ENCODE peak calls at places on chromosomes 11 and 22, in ten cellular contexts. Y, J, B, G, F, O, N, M, U and Z are unnamed samples.

GRCh38 chr11:59705281-59705680 is 8.4 kb downstream of the OR10V1 start:
- DNase-seq in Y (no peak), J (no peak), B (no peak), G (no peak), F (no peak), O (no peak), N (no peak), M (no peak), U (no peak), Z (no peak)

GRCh38 chr11:40328890-40329617 is 1130.4 kb downstream of the LRRC4C start:
- DNase-seq in Y (no peak), J (no peak), B (no peak), G (peak; percentile 35), F (peak; percentile 91), O (no peak), N (peak; percentile 63), M (no peak), U (peak; percentile 69), Z (peak; percentile 23)

GRCh38 chr22:48072777-48073176 is 1310.3 kb downstream of the TBC1D22A start:
- DNase-seq in Y (no peak), J (no peak), B (no peak), G (no peak), F (no peak), O (peak; percentile 89), N (no peak), M (no peak), U (no peak), Z (no peak)

GRCh38 chr11:5655474-5655873 is 29.4 kb downstream of the TRIM5 start:
- DNase-seq in Y (no peak), J (no peak), B (no peak), G (no peak), F (no peak), O (no peak), N (no peak), M (no peak), U (no peak), Z (no peak)

GRCh38 chr11:130122141-130122575 is 37.4 kb upstream of the ST14 start:
- DNase-seq in Y (no peak), J (no peak), B (no peak), G (no peak), F (peak; percentile 21), O (no peak), N (no peak), M (no peak), U (no peak), Z (no peak)

GRCh38 chr11:57379732-57380131 is 1.2 kb downstream of the PRG3 start:
- DNase-seq in Y (no peak), J (no peak), B (no peak), G (no peak), F (peak; percentile 65), O (peak; percentile 80), N (peak; percentile 47), M (no peak), U (no peak), Z (peak; percentile 70)

GRCh38 chr11:75346912-75347647 is 4.4 kb downstream of the ARRB1 start:
- DNase-seq in Y (peak; percentile 62), J (peak; percentile 75), B (no peak), G (no peak), F (no peak), O (peak; percentile 28), N (no peak), M (no peak), U (peak; percentile 55), Z (no peak)

GRCh38 chr11:109644158-109644557 is 222.2 kb downstream of the C11orf87 start:
- DNase-seq in Y (no peak), J (no peak), B (no peak), G (peak; percentile 57), F (peak; percentile 12), O (no peak), N (no peak), M (no peak), U (no peak), Z (no peak)

GRCh38 chr11:102341844-102342318 is 5.1 kb upstream of the BIRC2 start:
- DNase-seq in Y (peak; percentile 69), J (no peak), B (no peak), G (peak; percentile 75), F (peak; percentile 93), O (peak; percentile 82), N (peak; percentile 68), M (no peak), U (peak; percentile 77), Z (peak; percentile 86)

GRCh38 chr11:67384851-67385366 is 6.9 kb upstream of the RAD9A start:
- DNase-seq in Y (no peak), J (no peak), B (no peak), G (no peak), F (peak; percentile 70), O (no peak), N (peak; percentile 73), M (no peak), U (no peak), Z (no peak)

GRCh38 chr11:72930011-72930410 is 115.8 kb downstream of the ATG16L2 start:
- DNase-seq in Y (no peak), J (no peak), B (no peak), G (no peak), F (peak; percentile 37), O (no peak), N (no peak), M (no peak), U (no peak), Z (no peak)

GRCh38 chr22:26273011-26273675 is 103.9 kb downstream of the SEZ6L start:
- DNase-seq in Y (no peak), J (no peak), B (peak; percentile 63), G (no peak), F (no peak), O (no peak), N (no peak), M (no peak), U (no peak), Z (no peak)

GRCh38 chr22:42270512-42271190 is at the start of gene TCF20:
- DNase-seq in Y (peak; percentile 86), J (peak; percentile 89), B (peak; percentile 96), G (peak; percentile 85), F (peak; percentile 64), O (no peak), N (peak; percentile 51), M (no peak), U (peak; percentile 82), Z (peak; percentile 84)

GRCh38 chr11:57638005-57638760 is 11.5 kb downstream of the YPEL4 start:
- DNase-seq in Y (peak; percentile 83), J (peak; percentile 80), B (peak; percentile 85), G (peak; percentile 80), F (peak; percentile 77), O (peak; percentile 95), N (no peak), M (no peak), U (peak; percentile 36), Z (no peak)

GRCh38 chr22:28810839-28811491 is 10.6 kb upstream of the XBP1 start:
- DNase-seq in Y (no peak), J (no peak), B (no peak), G (no peak), F (no peak), O (no peak), N (no peak), M (no peak), U (no peak), Z (peak; percentile 30)

GRCh38 chr11:111879637-111879960 is 258 bp downstream of the CFAP68 start:
- DNase-seq in Y (no peak), J (no peak), B (no peak), G (no peak), F (no peak), O (no peak), N (no peak), M (no peak), U (no peak), Z (no peak)

GRCh38 chr11:130042093-130042591 is 27.6 kb upstream of the APLP2 start:
- DNase-seq in Y (no peak), J (no peak), B (no peak), G (no peak), F (peak; percentile 97), O (no peak), N (peak; percentile 70), M (no peak), U (no peak), Z (no peak)

GRCh38 chr11:25838918-25839611 is 492.9 kb upstream of the ANO3 start:
- DNase-seq in Y (no peak), J (no peak), B (no peak), G (no peak), F (peak; percentile 31), O (no peak), N (no peak), M (no peak), U (no peak), Z (no peak)
- TF ChIP-seq CTCF in Y (no peak), J (no peak), B (no peak), G (no peak), F (peak; percentile 29), O (peak; percentile 52), N (no peak), M (no peak), U (no peak), Z (no peak)

GRCh38 chr22:40180403-40180802 is 2.7 kb downstream of the TNRC6B start:
- DNase-seq in Y (no peak), J (no peak), B (no peak), G (no peak), F (no peak), O (no peak), N (no peak), M (no peak), U (no peak), Z (no peak)
- H3K4me1 ChIP-seq in Y (peaks cover 13% of the 10 kb centered on the region), J (peaks cover 64% of the 10 kb centered on the region), B (peaks cover 52% of the 10 kb centered on the region), G (peaks cover 38% of the 10 kb centered on the region), F (peaks cover 43% of the 10 kb centered on the region), O (peaks cover 13% of the 10 kb centered on the region), N (peaks cover 38% of the 10 kb centered on the region), M (peaks cover 53% of the 10 kb centered on the region), U (peaks cover 72% of the 10 kb centered on the region), Z (peaks cover 44% of the 10 kb centered on the region)

DNA sequence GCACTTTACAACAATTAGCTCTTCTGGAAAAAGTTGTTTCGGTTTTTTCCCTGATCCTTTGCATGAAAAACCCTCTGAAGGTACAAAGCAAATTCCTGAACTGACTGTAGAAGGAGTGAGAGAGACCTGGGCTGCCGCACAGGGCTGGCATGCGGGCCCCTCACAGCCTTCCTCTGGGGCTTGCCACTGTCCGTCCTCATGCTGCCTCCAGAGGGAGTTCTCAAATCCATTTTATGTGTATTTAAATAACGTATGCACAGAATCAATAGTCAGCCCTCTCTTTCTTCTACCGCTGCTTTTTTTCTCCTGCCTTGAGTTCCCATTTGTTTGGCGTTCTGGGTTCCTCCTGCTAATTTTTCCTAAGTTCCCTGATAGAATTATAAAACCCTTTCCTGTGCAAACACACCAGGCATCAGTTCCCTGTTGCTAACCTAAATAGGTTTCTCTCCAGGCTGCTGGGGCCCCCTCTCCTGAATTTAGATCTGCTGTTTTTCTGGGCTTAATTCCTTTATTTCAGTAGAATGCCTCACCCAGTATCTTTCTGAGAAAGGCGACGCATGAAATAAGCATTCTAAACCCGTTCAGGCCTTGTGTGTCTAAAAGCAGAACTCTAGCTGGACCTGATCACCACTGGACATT is 52.4 kb downstream of the PHF21B start:
- DNase-seq in Y (no peak), J (no peak), B (no peak), G (no peak), F (peak; percentile 5), O (peak; percentile 60), N (no peak), M (no peak), U (no peak), Z (no peak)
- TF ChIP-seq CTCF in Y (no peak), J (no peak), B (no peak), G (no peak), F (peak; percentile 40), O (peak; percentile 65), N (peak; percentile 24), M (no peak), U (no peak), Z (peak; percentile 42)

DNA sequence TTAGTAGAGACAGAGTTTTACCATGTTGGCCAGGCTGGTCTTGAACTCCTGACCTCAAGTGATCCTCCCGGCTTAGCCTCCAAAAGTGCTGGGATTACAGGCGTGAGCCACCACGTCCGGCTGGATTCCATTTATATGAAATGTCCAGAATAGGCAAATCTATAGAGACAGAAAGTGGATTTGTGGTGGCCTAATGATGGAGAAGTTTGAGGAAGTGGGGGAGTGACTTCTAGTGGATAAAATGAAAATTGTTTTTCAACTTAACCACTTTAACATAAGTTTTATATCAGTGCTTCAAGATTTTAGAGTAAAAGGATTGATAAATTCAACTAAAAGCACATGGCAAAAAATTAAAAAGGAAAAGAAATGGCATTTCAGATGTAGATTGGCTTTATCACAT is 66.2 kb downstream of the HIPK3 start:
- DNase-seq in Y (no peak), J (no peak), B (no peak), G (no peak), F (no peak), O (no peak), N (no peak), M (no peak), U (no peak), Z (no peak)
- H3K4me1 ChIP-seq in Y (peaks cover 22% of the 10 kb centered on the region), J (peaks cover 61% of the 10 kb centered on the region), B (peaks cover 54% of the 10 kb centered on the region), G (peaks cover 70% of the 10 kb centered on the region), F (no peaks in the 10 kb centered on the region), O (no peaks in the 10 kb centered on the region), N (no peaks in the 10 kb centered on the region), M (peaks cover 10% of the 10 kb centered on the region), U (peaks cover 45% of the 10 kb centered on the region), Z (peaks cover 35% of the 10 kb centered on the region)